ENCODE peak calls at places on chromosomes 7 and 10, in nine cellular contexts. M is iPS DF 6.9; Z is ELR; G is GM13977; I is esophagus muscularis mucosa; E is HAP-1; F is GM23338; B is gastrocnemius medialis; O is activated T-cell treated with anti-CD3 and anti-CD28 coated beads, Interleukin-2, amount 50 U/mL, for 72 hours. S is an unnamed sample.

GRCh38 chr10:132036153-132036886 is 29.4 kb upstream of the JAKMIP3 start:
- DNase-seq in F (peak; percentile 69), M (no peak), O (no peak), I (no peak), B (no peak), Z (no peak), E (no peak), G (no peak), S (no peak)

GRCh38 chr10:110498982-110499795 is 1.5 kb downstream of the DUSP5 start:
- DNase-seq in G (no peak), M (no peak), O (peak; percentile 58), E (no peak), Z (peak; percentile 86), B (no peak), I (no peak), F (peak; percentile 77), S (peak; percentile 87)

GRCh38 chr7:102892631-102893278 is 20.0 kb upstream of the LRRC17 start:
- DNase-seq in E (no peak), Z (peak; percentile 63), B (no peak), F (no peak), M (no peak), O (no peak), G (no peak), I (no peak), S (no peak)

GRCh38 chr7:33444501-33444900 is 315.1 kb downstream of the BBS9 start:
- DNase-seq in I (no peak), F (no peak), G (no peak), O (no peak), M (no peak), B (peak; percentile 46), Z (no peak), E (no peak), S (peak; percentile 52)

GRCh38 chr10:97575101-97575668 is 2.6 kb downstream of the ANKRD2 start:
- DNase-seq in M (no peak), I (no peak), G (no peak), O (no peak), B (no peak), E (no peak), F (no peak), Z (peak; percentile 44), S (no peak)

GRCh38 chr7:7190142-7190541 is 7.8 kb downstream of the C1GALT1 start:
- DNase-seq in Z (peak; percentile 16), I (no peak), B (no peak), E (no peak), O (no peak), G (no peak), F (no peak), M (no peak), S (no peak)

GRCh38 chr7:43784030-43785001 is 25.8 kb downstream of the BLVRA start:
- DNase-seq in O (peak; percentile 22), B (no peak), E (no peak), I (no peak), G (peak; percentile 54), F (no peak), M (no peak), Z (no peak), S (no peak)

GRCh38 chr7:131105294-131105802 is 222.3 kb upstream of the MKLN1 start:
- DNase-seq in Z (peak; percentile 35), G (no peak), E (no peak), O (no peak), I (no peak), F (peak; percentile 57), M (no peak), B (no peak), S (peak; percentile 28)

GRCh38 chr7:128945668-128946366 is 8.1 kb downstream of the IRF5 start:
- DNase-seq in F (no peak), G (no peak), Z (no peak), I (peak; percentile 89), B (no peak), M (no peak), E (no peak), O (no peak), S (no peak)

GRCh38 chr10:30782543-30783461 is 153.2 kb upstream of the LYZL2 start:
- DNase-seq in M (no peak), G (peak; percentile 51), B (no peak), E (no peak), F (no peak), O (no peak), Z (peak; percentile 54), I (no peak), S (no peak)

GRCh38 chr10:33116293-33116697 is 158.3 kb upstream of the ITGB1 start:
- DNase-seq in I (no peak), B (no peak), M (peak; percentile 52), Z (peak; percentile 83), F (peak; percentile 82), G (no peak), E (peak; percentile 40), O (no peak), S (peak; percentile 39)

GRCh38 chr10:17617031-17617911 is at the start of gene HACD1:
- DNase-seq in F (peak; percentile 86), M (peak; percentile 31), Z (peak; percentile 85), I (no peak), O (peak; percentile 64), B (peak; percentile 33), E (peak; percentile 77), G (peak; percentile 79), S (peak; percentile 74)

GRCh38 chr10:61896854-61897661 is 4.4 kb upstream of the ARID5B start:
- DNase-seq in M (peak; percentile 86), I (no peak), E (peak; percentile 91), O (peak; percentile 76), G (peak; percentile 83), Z (peak; percentile 79), B (no peak), F (peak; percentile 95), S (peak; percentile 80)

GRCh38 chr7:81715984-81716588 is 53.8 kb downstream of the HGF start:
- DNase-seq in B (no peak), F (peak; percentile 15), G (no peak), Z (peak; percentile 73), O (no peak), E (peak; percentile 15), M (peak; percentile 5), I (no peak), S (peak; percentile 58)